ENCODE peak calls at places on chromosomes 7 and 10, in six cellular contexts. V is EH; M is HCT116; E is uterus; Z is stimulated activated CD4-positive, alpha-beta T cell treated with anti-CD3 and anti-CD28 coated beads, Interleukin-12 subunit alpha, Interleukin-12 subunit beta, amount 100 ng/mL, for 24 hours; I is fibroblast of gingiva. N is an unnamed sample.

GRCh38 chr7:152959610-152960009 is 200.1 kb downstream of the ACTR3B start:
- DNase-seq in Z (no peak), M (no peak), E (no peak), V (no peak), I (no peak), N (no peak)

GRCh38 chr7:4683043-4683883 is 1.2 kb downstream of the FOXK1 start:
- DNase-seq in I (no peak), V (peak), M (no peak), Z (no peak), E (peak), N (peak)

GRCh38 chr10:26367771-26368170 is 70.4 kb upstream of the APBB1IP start:
- DNase-seq in M (no peak), I (no peak), Z (peak), V (peak), E (no peak), N (peak)

GRCh38 chr10:113957013-113957412 is 86.7 kb upstream of the ADRB1 start:
- DNase-seq in M (no peak), E (no peak), Z (no peak), V (peak), I (peak), N (no peak)

GRCh38 chr10:53957401-53957800 is 843.6 kb downstream of the PCDH15 start:
- DNase-seq in V (no peak), I (no peak), E (no peak), Z (no peak), M (no peak), N (no peak)

GRCh38 chr7:29806131-29806792 is at the start of gene WIPF3:
- DNase-seq in V (no peak), I (no peak), E (no peak), M (peak), Z (no peak), N (no peak)

GRCh38 chr10:131584286-131584685 is 272.8 kb upstream of the TCERG1L start:
- DNase-seq in I (no peak), Z (no peak), E (no peak), M (no peak), V (no peak), N (no peak)

GRCh38 chr10:109912335-109913282 is 10.7 kb downstream of the XPNPEP1 start:
- DNase-seq in I (peak), M (no peak), E (no peak), Z (no peak), V (peak), N (peak)

GRCh38 chr7:13179775-13180448 is 492.5 kb downstream of the ARL4A start:
- DNase-seq in Z (no peak), V (no peak), I (peak), M (no peak), E (no peak), N (no peak)

GRCh38 chr7:1855396-1856160 is 185.5 kb downstream of the ELFN1 start:
- DNase-seq in M (no peak), V (no peak), E (no peak), Z (no peak), I (no peak), N (no peak)

GRCh38 chr7:105990141-105990540 is 27.1 kb downstream of the CDHR3 start:
- DNase-seq in Z (no peak), E (no peak), V (no peak), M (no peak), I (no peak), N (no peak)

GRCh38 chr10:15189133-15189881 is 20.8 kb upstream of the NMT2 start:
- DNase-seq in Z (no peak), I (no peak), E (no peak), M (no peak), V (no peak), N (no peak)

GRCh38 chr7:64854969-64855368 is 48.1 kb upstream of the ZNF273 start:
- DNase-seq in M (no peak), Z (no peak), I (no peak), V (no peak), E (no peak), N (no peak)

GRCh38 chr7:140079121-140079536 is 16.4 kb upstream of the PARP12 start:
- DNase-seq in I (no peak), M (no peak), V (peak), Z (no peak), E (peak), N (no peak)

GRCh38 chr7:127776776-127777390 is 124.9 kb downstream of the SND1 start:
- DNase-seq in M (no peak), E (no peak), V (peak), I (peak), Z (no peak), N (no peak)

GRCh38 chr10:130021373-130021950 is 57.4 kb upstream of the EBF3 start:
- DNase-seq in I (peak), Z (no peak), V (peak), M (no peak), E (no peak), N (no peak)

GRCh38 chr10:4141471-4141870 is 356.5 kb upstream of the KLF6 start:
- DNase-seq in E (no peak), I (no peak), Z (no peak), V (peak), M (no peak), N (peak)

GRCh38 chr7:33061282-33061928 is 1.2 kb downstream of the NT5C3A start:
- DNase-seq in V (no peak), I (no peak), E (no peak), M (no peak), Z (no peak), N (no peak)

GRCh38 chr10:127834221-127834620 is 58.5 kb downstream of the CLRN3 start:
- DNase-seq in V (no peak), I (no peak), M (no peak), Z (no peak), E (peak), N (no peak)

GRCh38 chr7:48636391-48637015 is 287.8 kb upstream of the CDC14C start:
- DNase-seq in V (no peak), I (no peak), Z (no peak), E (no peak), M (no peak), N (no peak)

GRCh38 chr10:30052062-30052461 is 7.3 kb downstream of the JCAD start:
- DNase-seq in E (no peak), Z (no peak), I (no peak), V (peak), M (no peak), N (no peak)

GRCh38 chr10:24533981-24534380 is 189.7 kb downstream of the ARHGAP21 start:
- DNase-seq in Z (no peak), M (no peak), E (no peak), V (no peak), I (no peak), N (no peak)

GRCh38 chr7:17448479-17449423 is 150.3 kb downstream of the AHR start:
- DNase-seq in V (peak), I (no peak), E (no peak), Z (no peak), M (no peak), N (no peak)

GRCh38 chr7:100247152-100247757 is 27.5 kb downstream of the PVRIG start:
- DNase-seq in M (peak), Z (no peak), E (no peak), I (peak), V (peak), N (no peak)

GRCh38 chr10:27223964-27224363 is 16.6 kb downstream of the ACBD5 start:
- DNase-seq in Z (peak), V (peak), E (peak), I (peak), M (no peak), N (peak)

GRCh38 chr10:27481486-27481885 is 22.6 kb upstream of the RAB18 start:
- DNase-seq in I (no peak), Z (no peak), M (no peak), V (no peak), E (no peak), N (no peak)

GRCh38 chr7:1062296-1063294 is 18.2 kb downstream of the GPR146 start:
- DNase-seq in I (no peak), V (no peak), Z (no peak), E (no peak), M (no peak), N (peak)

GRCh38 chr7:147311332-147311731 is 1194.7 kb downstream of the CNTNAP2 start:
- DNase-seq in V (no peak), E (no peak), I (no peak), Z (no peak), M (no peak), N (no peak)

GRCh38 chr7:77738871-77739270 is 42.6 kb downstream of the RSBN1L start:
- DNase-seq in V (peak), M (no peak), E (no peak), I (peak), Z (no peak), N (no peak)

GRCh38 chr7:110521357-110521756 is 569.6 kb upstream of the LRRN3 start:
- DNase-seq in M (no peak), I (no peak), E (no peak), Z (no peak), V (no peak), N (no peak)

GRCh38 chr10:124943301-124944092 is 1.6 kb downstream of the ZRANB1 start:
- DNase-seq in M (peak), I (peak), E (no peak), Z (no peak), V (peak), N (no peak)

GRCh38 chr7:93203496-93203895 is 22.8 kb downstream of the HEPACAM2 start:
- DNase-seq in I (no peak), E (no peak), M (no peak), V (no peak), Z (no peak), N (no peak)

GRCh38 chr7:93146036-93146435 is 2.1 kb downstream of the SAMD9L start:
- DNase-seq in M (no peak), Z (no peak), V (no peak), E (no peak), I (no peak), N (no peak)